ENCODE peak calls at places on chromosomes 6 and 20, in four cellular contexts. Y is naive thymus-derived CD8-positive, alpha-beta T cell; A is GM18507; P is left lung. T is an unnamed sample.

GRCh38 chr6:73796881-73797280 is 100.9 kb downstream of the CD109 start:
- DNase-seq in Y (no peak), P (no peak), A (no peak), T (no peak)

GRCh38 chr20:58829531-58829941 is 21.2 kb downstream of the GNAS-AS1 start:
- DNase-seq in P (no peak), A (no peak), Y (no peak), T (peak; percentile 11)

GRCh38 chr20:62025832-62026563 is 39.7 kb downstream of the TAF4 start:
- DNase-seq in Y (no peak), P (peak; percentile 8), A (no peak), T (peak; percentile 82)

GRCh38 chr6:7201732-7202541 is 94.2 kb downstream of the RREB1 start:
- DNase-seq in A (peak; percentile 51), Y (no peak), P (peak; percentile 92), T (no peak)

GRCh38 chr6:114419175-114419574 is 76.4 kb upstream of the HS3ST5 start:
- DNase-seq in A (no peak), Y (no peak), P (no peak), T (no peak)

GRCh38 chr6:52984247-52984646 is 10.8 kb downstream of the GSTA4 start:
- DNase-seq in A (no peak), P (no peak), Y (peak; percentile 73), T (no peak)

GRCh38 chr6:112636650-112637260 is 289.6 kb downstream of the RFPL4B start:
- DNase-seq in A (no peak), Y (no peak), P (no peak), T (peak; percentile 18)

GRCh38 chr6:65979120-65979519 is 272.1 kb upstream of the EYS start:
- DNase-seq in A (no peak), Y (no peak), P (no peak), T (peak; percentile 1)

GRCh38 chr20:63232235-63233060 is 3.3 kb upstream of the BIRC7 start:
- DNase-seq in P (peak; percentile 49), Y (no peak), A (no peak), T (peak; percentile 69)

GRCh38 chr6:111481836-111482235 is 1.2 kb downstream of the REV3L start:
- DNase-seq in A (no peak), P (no peak), Y (no peak), T (peak; percentile 40)

GRCh38 chr20:36591281-36591680 is 14.3 kb upstream of the RAB5IF start:
- DNase-seq in P (no peak), A (no peak), Y (no peak), T (no peak)

GRCh38 chr6:7124631-7125030 is 16.9 kb downstream of the RREB1 start:
- DNase-seq in A (no peak), P (no peak), Y (no peak), T (no peak)

GRCh38 chr6:35757461-35758123 is 18.8 kb upstream of the CLPSL2 start:
- DNase-seq in Y (no peak), P (no peak), A (peak; percentile 37), T (peak; percentile 70)

GRCh38 chr6:111602481-111603404 is 2.9 kb downstream of the TRAF3IP2 start:
- DNase-seq in A (no peak), P (peak; percentile 41), Y (no peak), T (peak; percentile 67)

GRCh38 chr20:49901588-49901987 is 13.7 kb downstream of the SPATA2 start:
- DNase-seq in A (no peak), Y (no peak), P (no peak), T (no peak)

GRCh38 chr6:21856096-21856825 is 262.7 kb downstream of the SOX4 start:
- DNase-seq in P (no peak), Y (no peak), A (no peak), T (peak; percentile 64)

T was measured in fibroblast of pulmonary artery.